ENCODE peak calls at places on chromosomes 7 and 10, in four cellular contexts. H is stimulated activated CD4-positive, alpha-beta T cell treated with anti-CD3 and anti-CD28 coated beads, Interleukin-1b, Interleukin-23, amount 100 ng/mL, for 4 hours; Z is T-helper 1 cell; P is activated CD4-positive, alpha-beta T cell treated with anti-CD3 and anti-CD28 coated beads for 24 hours. Q is an unnamed sample.

GRCh38 chr10:71745659-71746250 is 26.2 kb upstream of the C10orf105 start:
- DNase-seq in H (no peak), Z (no peak), P (no peak), Q (no peak)

GRCh38 chr10:77031531-77031930 is 606.1 kb downstream of the KCNMA1 start:
- DNase-seq in H (no peak), Z (no peak), P (no peak), Q (no peak)

GRCh38 chr7:28573059-28573553 is 160.8 kb downstream of the CREB5 start:
- DNase-seq in H (no peak), Z (no peak), P (no peak), Q (no peak)

GRCh38 chr7:2131791-2132190 is 101.0 kb downstream of the MAD1L1 start:
- DNase-seq in H (no peak), Z (no peak), P (no peak), Q (no peak)

GRCh38 chr10:74419491-74420466 is 268.8 kb downstream of the ADK start:
- DNase-seq in H (peak; percentile 4), Z (peak; percentile 20), P (no peak), Q (no peak)

GRCh38 chr7:142482899-142483658 is 225.2 kb upstream of the PRSS58 start:
- DNase-seq in H (peak; percentile 33), Z (peak; percentile 69), P (peak; percentile 47), Q (no peak)

GRCh38 chr10:45000764-45001381 is at the start of gene ZNF22:
- DNase-seq in H (peak; percentile 55), Z (peak; percentile 73), P (peak; percentile 41), Q (no peak)

GRCh38 chr7:30510124-30511074 is 5.8 kb upstream of the GGCT start:
- DNase-seq in H (peak; percentile 7), Z (peak; percentile 49), P (no peak), Q (peak; percentile 28)

GRCh38 chr10:70457759-70458305 is 16.4 kb upstream of the NODAL start:
- DNase-seq in H (no peak), Z (no peak), P (no peak), Q (no peak)

GRCh38 chr10:88849224-88849623 is 2.4 kb downstream of the ANKRD22 start:
- DNase-seq in H (no peak), Z (peak; percentile 49), P (no peak), Q (no peak)

GRCh38 chr10:28586176-28586575 is 53.3 kb downstream of the WAC start:
- DNase-seq in H (no peak), Z (no peak), P (no peak), Q (no peak)

GRCh38 chr7:46844486-46844885 is 737.4 kb downstream of the TNS3 start:
- DNase-seq in H (no peak), Z (no peak), P (no peak), Q (no peak)

GRCh38 chr7:30679664-30680063 is 2.6 kb downstream of the CRHR2 start:
- DNase-seq in H (no peak), Z (no peak), P (no peak), Q (no peak)

GRCh38 chr10:103124420-103125096 is 68.5 kb downstream of the NT5C2 start:
- DNase-seq in H (no peak), Z (no peak), P (no peak), Q (no peak)

GRCh38 chr7:108063520-108063933 is 60.6 kb upstream of the LAMB1 start:
- DNase-seq in H (no peak), Z (no peak), P (no peak), Q (no peak)

GRCh38 chr10:112951349-112952281 is 1.6 kb downstream of the TCF7L2 start:
- DNase-seq in H (peak; percentile 27), Z (no peak), P (no peak), Q (no peak)

GRCh38 chr10:129755075-129756020 is 208.7 kb downstream of the EBF3 start:
- DNase-seq in H (no peak), Z (no peak), P (no peak), Q (no peak)

GRCh38 chr7:158975526-158976467 is 119.4 kb downstream of the DYNC2I1 start:
- DNase-seq in H (no peak), Z (peak; percentile 11), P (peak; percentile 30), Q (no peak)

GRCh38 chr10:58989486-58990039 is 186.9 kb upstream of the PHYHIPL start:
- DNase-seq in H (no peak), Z (no peak), P (no peak), Q (no peak)

GRCh38 chr10:74871595-74872382 is 45.4 kb downstream of the KAT6B start:
- DNase-seq in H (no peak), Z (peak; percentile 11), P (no peak), Q (no peak)

GRCh38 chr10:122638106-122638505 is 61.5 kb downstream of the C10orf120 start:
- DNase-seq in H (no peak), Z (no peak), P (no peak), Q (no peak)

GRCh38 chr7:45171946-45172345 is 14.4 kb downstream of the RAMP3 start:
- DNase-seq in H (no peak), Z (no peak), P (no peak), Q (no peak)

GRCh38 chr10:93941603-93942002 is 47.8 kb downstream of the SLC35G1 start:
- DNase-seq in H (no peak), Z (no peak), P (no peak), Q (no peak)

GRCh38 chr10:62687230-62687748 is 117.2 kb upstream of the ADO start:
- DNase-seq in H (no peak), Z (no peak), P (no peak), Q (no peak)

Q was measured in Panc1.